ENCODE peak calls at places on chromosomes 4 and X, in five cellular contexts. I is brain microvascular endothelial cell, L is foreskin keratinocyte, Y is PC-3, P is HFF-Myc. A is an unnamed sample.

GRCh38 chrX:39816871-39817731 is 280.7 kb downstream of the BCOR start:
- DNase-seq in L (no peak), I (peak), Y (no peak), P (no peak), A (no peak)

GRCh38 chr4:186844059-186844681 is 120.5 kb upstream of the FAT1 start:
- DNase-seq in L (peak), Y (no peak), P (no peak), I (peak), A (no peak)

GRCh38 chr4:48602222-48602621 is 112.2 kb downstream of the ZAR1 start:
- DNase-seq in I (peak), P (peak), L (peak), Y (peak), A (peak)

GRCh38 chrX:85109235-85109634 is 105.6 kb downstream of the APOOL start:
- DNase-seq in L (no peak), I (no peak), P (no peak), Y (peak), A (no peak)

GRCh38 chr4:124903995-124904722 is 191.6 kb upstream of the ANKRD50 start:
- DNase-seq in I (peak), Y (peak), P (peak), L (peak), A (peak)

GRCh38 chr4:8609824-8610350 is 17.3 kb downstream of the CPZ start:
- DNase-seq in I (no peak), Y (no peak), P (no peak), L (no peak), A (no peak)

GRCh38 chr4:28879900-28880299 is 1840.3 kb upstream of the PCDH7 start:
- DNase-seq in L (no peak), I (no peak), Y (no peak), P (no peak), A (no peak)

GRCh38 chrX:13669246-13669689 is 16.3 kb downstream of the TCEANC start:
- DNase-seq in I (peak), L (peak), Y (peak), P (peak), A (peak)

GRCh38 chr4:184763150-184763780 is 29.4 kb upstream of the CENPU start:
- DNase-seq in Y (no peak), I (no peak), P (peak), L (no peak), A (no peak)

GRCh38 chr4:181685461-181685860 is 557.7 kb upstream of the TENM3 start:
- DNase-seq in P (no peak), I (peak), L (peak), Y (no peak), A (peak)

GRCh38 chr4:1505511-1506451 is 99.5 kb upstream of the NKX1-1 start:
- DNase-seq in I (no peak), P (no peak), Y (no peak), L (no peak), A (no peak)

GRCh38 chr4:42816189-42816588 is 76.3 kb upstream of the GRXCR1 start:
- DNase-seq in P (no peak), L (no peak), I (no peak), Y (no peak), A (no peak)

GRCh38 chr4:146795721-146796120 is 149.9 kb downstream of the TTC29 start:
- DNase-seq in P (no peak), I (no peak), Y (no peak), L (no peak), A (no peak)

GRCh38 chr4:53605783-53606182 is 14.5 kb upstream of the LNX1 start:
- DNase-seq in Y (no peak), P (no peak), L (no peak), I (peak), A (no peak)

GRCh38 chr4:138263438-138263837 is 21.3 kb upstream of the SLC7A11 start:
- DNase-seq in L (peak), I (no peak), Y (no peak), P (no peak), A (peak)

GRCh38 chrX:9555354-9555753 is 90.5 kb downstream of the TBL1X start:
- DNase-seq in P (no peak), I (no peak), L (peak), Y (peak), A (peak)

GRCh38 chr4:7987148-7987989 is 47.7 kb upstream of the AFAP1 start:
- DNase-seq in Y (peak), I (peak), P (no peak), L (peak), A (peak)

GRCh38 chr4:6364146-6364545 is 94.5 kb downstream of the WFS1 start:
- DNase-seq in P (no peak), I (no peak), L (no peak), Y (no peak), A (no peak)

GRCh38 chr4:7187297-7187592 is 5.1 kb upstream of the SORCS2 start:
- DNase-seq in P (no peak), L (no peak), I (no peak), Y (no peak), A (no peak)

DNA sequence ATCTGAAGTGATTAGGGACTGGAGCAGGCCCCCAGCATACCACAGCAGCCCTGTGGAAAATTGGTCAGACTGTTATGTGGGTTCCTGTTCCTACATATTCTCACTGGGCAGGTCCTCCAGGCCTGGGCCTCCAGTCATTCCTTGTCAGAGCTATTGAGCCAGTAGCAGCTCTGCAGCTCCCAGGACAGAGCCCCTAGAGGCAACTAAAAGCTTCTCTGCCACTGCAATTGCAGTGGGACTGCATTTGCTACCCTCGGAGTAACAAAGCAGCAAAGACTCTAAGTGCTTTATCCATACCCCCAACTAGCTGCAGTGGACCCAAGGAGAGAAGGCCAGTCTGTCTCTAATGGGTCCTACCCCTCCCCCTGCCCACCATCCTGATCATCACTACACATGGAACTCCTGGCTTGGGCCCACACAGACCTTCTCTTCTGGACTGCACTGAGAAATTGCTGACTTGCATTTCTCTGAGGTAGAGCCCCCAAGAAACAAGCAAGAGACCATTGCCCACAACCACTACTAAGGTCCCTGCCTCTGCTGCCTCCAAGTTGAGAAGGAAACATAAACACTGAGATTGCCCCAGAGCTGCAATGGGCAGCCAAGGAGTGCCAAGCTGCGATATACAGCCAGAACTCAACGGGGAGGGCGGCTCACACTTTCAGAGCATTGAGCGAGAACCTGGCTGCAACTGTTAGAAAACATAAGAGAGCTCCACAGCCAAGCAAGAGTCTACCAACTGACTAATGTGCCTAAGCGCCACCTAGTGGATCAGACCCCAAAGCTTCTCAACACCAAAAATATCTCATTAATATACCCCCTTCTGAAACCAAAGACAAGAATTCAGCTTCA is 738.7 kb upstream of the NDST4 start:
- DNase-seq in P (no peak), I (peak), L (peak), Y (peak), A (peak)
- TF ChIP-seq CTCF in P (no peak), I (peak), L (peak), Y (peak), A (peak)

DNA sequence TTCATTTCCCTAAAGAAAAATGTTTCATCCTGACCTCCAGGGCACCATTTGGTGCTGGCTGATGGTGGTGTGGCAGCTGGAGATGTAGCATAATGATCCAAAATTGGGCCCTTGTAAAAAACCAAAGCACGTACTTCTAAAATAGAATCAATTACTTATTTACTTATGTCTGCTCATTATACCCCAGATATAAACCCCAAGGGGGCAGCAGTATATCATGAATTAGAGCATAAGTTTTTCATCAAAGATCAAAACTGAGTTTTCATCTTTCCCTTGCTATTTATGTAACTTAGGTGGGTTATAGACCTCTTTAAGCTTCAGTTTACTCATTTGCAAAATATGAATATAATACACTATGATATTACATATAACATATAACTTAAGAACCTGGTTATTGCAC is 241.1 kb downstream of the TACR3 start:
- DNase-seq in L (no peak), Y (peak), I (no peak), P (no peak), A (peak)
- TF ChIP-seq CTCF in L (peak), Y (peak), I (peak), P (peak), A (no peak)

DNA sequence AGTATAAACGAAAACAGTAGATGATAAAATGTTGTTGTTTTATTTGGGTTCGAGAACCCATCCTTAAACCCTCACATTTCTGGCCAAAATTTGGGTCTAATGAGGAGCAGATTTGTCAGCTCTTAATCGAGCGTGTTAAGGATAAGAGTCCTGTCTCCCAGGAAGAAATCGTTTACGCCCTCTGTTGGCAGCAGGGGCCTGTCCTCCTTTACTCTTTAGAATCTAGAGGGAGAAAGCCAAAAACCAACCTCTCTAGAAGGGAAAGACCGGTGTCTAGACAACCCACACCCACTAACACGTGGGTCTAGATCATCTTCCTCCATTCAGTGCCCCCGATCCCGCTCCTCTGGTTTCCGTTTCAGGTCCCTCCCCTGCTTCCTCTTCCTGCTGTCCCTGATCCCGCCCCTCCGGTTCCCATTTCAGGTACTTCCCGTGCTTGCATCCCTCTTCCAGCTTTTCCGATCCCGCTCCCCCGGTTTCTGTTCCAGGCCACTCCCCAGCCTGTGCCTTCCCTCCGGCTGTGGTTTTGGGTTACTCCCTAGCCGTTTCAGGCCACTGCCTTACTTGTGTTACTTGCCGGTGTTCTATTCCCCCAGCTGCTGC is 339.1 kb downstream of the PAPSS1 start:
- DNase-seq in I (no peak), Y (no peak), P (no peak), L (no peak), A (no peak)
- TF ChIP-seq CTCF in I (peak), Y (peak), P (peak), L (no peak), A (no peak)

DNA sequence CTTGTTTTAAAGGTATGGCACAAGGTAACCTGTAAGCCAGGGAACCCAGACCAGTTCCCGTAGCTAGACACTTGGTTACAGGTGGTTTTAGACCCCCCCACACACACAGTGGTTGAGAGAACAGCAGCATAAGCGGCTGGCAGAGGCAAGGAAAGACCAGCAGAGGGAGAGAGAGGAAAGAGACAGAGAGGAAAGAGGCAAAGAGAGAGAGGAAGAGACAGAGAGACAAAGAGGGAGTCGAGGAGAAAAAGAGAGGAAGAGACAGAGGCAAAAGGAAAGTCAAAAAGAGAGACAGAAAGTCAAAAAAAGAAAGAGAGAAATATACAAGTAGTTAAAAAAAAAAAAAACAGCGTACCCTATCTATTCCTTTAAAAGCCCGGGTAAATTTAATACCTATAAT is 19.5 kb upstream of the PCSK1N start:
- DNase-seq in L (peak), P (no peak), I (no peak), Y (peak), A (peak)
- TF ChIP-seq CTCF in L (peak), P (no peak), I (peak), Y (peak), A (peak)

DNA sequence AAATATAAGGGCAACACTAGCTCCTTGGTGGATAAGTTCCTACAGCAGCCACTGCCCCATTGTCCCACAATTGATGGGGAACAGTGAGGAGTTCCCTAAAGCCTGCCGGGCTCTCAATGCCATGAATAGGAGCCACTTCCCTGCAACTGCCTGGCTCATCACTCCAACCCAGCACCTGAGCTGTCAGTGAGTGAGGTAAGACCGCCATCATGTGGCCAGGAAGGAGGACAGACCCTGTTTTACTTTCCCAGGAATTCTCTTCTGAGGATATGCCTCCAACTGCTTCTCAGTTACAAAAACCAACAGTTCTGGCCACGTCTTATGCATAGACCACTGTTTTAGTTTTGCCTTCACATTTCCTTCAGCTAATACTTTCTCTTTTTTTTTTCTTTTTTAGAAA is 45.5 kb downstream of the SRPX start:
- DNase-seq in Y (peak), P (no peak), L (peak), I (peak), A (peak)
- TF ChIP-seq CTCF in Y (peak), P (peak), L (peak), I (peak), A (peak)

GRCh38 chrX:1391707-1392375 is at the start of gene SLC25A6:
- DNase-seq in I (peak), Y (peak), L (peak), P (peak), A (peak)
- TF ChIP-seq CTCF in I (peak), Y (no peak), L (peak), P (no peak), A (no peak)

A was measured in MCF 10A.